ENCODE peak calls at places on chromosome 16, in six cellular contexts. One of them, this sample, is unnamed.

GRCh38 chr16:49158029-49158642 is 123.5 kb downstream of the CBLN1 start:
- DNase-seq in sigmoid colon: no peak
- DNase-seq in GM12878: no peak
- DNase-seq in ovary: no peak
- DNase-seq in transverse colon: peak
- DNase-seq in stomach: no peak
- DNase-seq in this sample: no peak

GRCh38 chr16:75385507-75386152 is 47.7 kb downstream of the CFDP1 start:
- DNase-seq in ovary: no peak
- DNase-seq in stomach: no peak
- DNase-seq in transverse colon: no peak
- DNase-seq in GM12878: peak
- DNase-seq in sigmoid colon: no peak
- DNase-seq in this sample: no peak

GRCh38 chr16:57084257-57084770 is 8.1 kb upstream of the CPNE2 start:
- DNase-seq in transverse colon: peak
- DNase-seq in ovary: peak
- DNase-seq in sigmoid colon: peak
- DNase-seq in stomach: peak
- DNase-seq in GM12878: peak
- DNase-seq in this sample: peak

GRCh38 chr16:12538667-12539081 is 265.0 kb downstream of the CPPED1 start:
- DNase-seq in ovary: no peak
- DNase-seq in sigmoid colon: no peak
- DNase-seq in transverse colon: no peak
- DNase-seq in GM12878: no peak
- DNase-seq in stomach: no peak
- DNase-seq in this sample: no peak

GRCh38 chr16:55499281-55499680 is 9.6 kb upstream of the LPCAT2 start:
- DNase-seq in transverse colon: no peak
- DNase-seq in ovary: no peak
- DNase-seq in sigmoid colon: no peak
- DNase-seq in stomach: no peak
- DNase-seq in GM12878: no peak
- DNase-seq in this sample: no peak

GRCh38 chr16:57566436-57566835 is 24.0 kb downstream of the ADGRG5 start:
- DNase-seq in GM12878: no peak
- DNase-seq in ovary: no peak
- DNase-seq in stomach: no peak
- DNase-seq in transverse colon: no peak
- DNase-seq in sigmoid colon: no peak
- DNase-seq in this sample: no peak

GRCh38 chr16:55933038-55933437 is 57.9 kb upstream of the CES5A start:
- DNase-seq in sigmoid colon: no peak
- DNase-seq in transverse colon: no peak
- DNase-seq in stomach: no peak
- DNase-seq in ovary: no peak
- DNase-seq in GM12878: no peak
- DNase-seq in this sample: no peak

GRCh38 chr16:67542464-67542863 is 13.8 kb downstream of the RIPOR1 start:
- DNase-seq in sigmoid colon: peak
- DNase-seq in GM12878: no peak
- DNase-seq in transverse colon: peak
- DNase-seq in ovary: peak
- DNase-seq in stomach: peak
- DNase-seq in this sample: peak

GRCh38 chr16:6076631-6077030 is 979.0 kb upstream of the EEF2KMT start:
- DNase-seq in ovary: no peak
- DNase-seq in stomach: no peak
- DNase-seq in transverse colon: no peak
- DNase-seq in sigmoid colon: no peak
- DNase-seq in GM12878: no peak
- DNase-seq in this sample: no peak

GRCh38 chr16:88589441-88589840 is 19.2 kb downstream of the ZC3H18 start:
- DNase-seq in transverse colon: no peak
- DNase-seq in ovary: no peak
- DNase-seq in sigmoid colon: no peak
- DNase-seq in stomach: no peak
- DNase-seq in GM12878: no peak
- DNase-seq in this sample: no peak

GRCh38 chr16:11205754-11206459 is 50.1 kb downstream of the SOCS1 start:
- DNase-seq in stomach: peak
- DNase-seq in transverse colon: peak
- DNase-seq in GM12878: no peak
- DNase-seq in ovary: peak
- DNase-seq in sigmoid colon: no peak
- DNase-seq in this sample: no peak

GRCh38 chr16:88383401-88384221 is 852 bp downstream of the ZNF469 start:
- DNase-seq in transverse colon: no peak
- DNase-seq in GM12878: no peak
- DNase-seq in ovary: peak
- DNase-seq in sigmoid colon: peak
- DNase-seq in stomach: peak
- DNase-seq in this sample: peak

GRCh38 chr16:77414752-77415231 is 20.0 kb downstream of the ADAMTS18 start:
- DNase-seq in GM12878: no peak
- DNase-seq in ovary: no peak
- DNase-seq in stomach: no peak
- DNase-seq in transverse colon: no peak
- DNase-seq in sigmoid colon: no peak
- DNase-seq in this sample: no peak

GRCh38 chr16:81734632-81735434 is 44.3 kb upstream of the PLCG2 start:
- DNase-seq in ovary: no peak
- DNase-seq in stomach: no peak
- DNase-seq in GM12878: no peak
- DNase-seq in sigmoid colon: no peak
- DNase-seq in transverse colon: no peak
- DNase-seq in this sample: no peak

GRCh38 chr16:53945996-53946395 is 242.0 kb downstream of the FTO start:
- DNase-seq in transverse colon: no peak
- DNase-seq in GM12878: no peak
- DNase-seq in sigmoid colon: no peak
- DNase-seq in ovary: no peak
- DNase-seq in stomach: no peak
- DNase-seq in this sample: no peak

GRCh38 chr16:31476305-31477219 is 4.6 kb downstream of the TGFB1I1 start:
- DNase-seq in ovary: peak
- DNase-seq in stomach: peak
- DNase-seq in sigmoid colon: peak
- DNase-seq in transverse colon: peak
- DNase-seq in GM12878: no peak
- DNase-seq in this sample: peak

GRCh38 chr16:65015577-65015976 is 106.3 kb downstream of the CDH11 start:
- DNase-seq in GM12878: no peak
- DNase-seq in sigmoid colon: no peak
- DNase-seq in ovary: no peak
- DNase-seq in transverse colon: no peak
- DNase-seq in stomach: no peak
- DNase-seq in this sample: no peak

GRCh38 chr16:50067290-50067853 is 1.6 kb downstream of the HEATR3 start:
- DNase-seq in transverse colon: no peak
- DNase-seq in ovary: peak
- DNase-seq in sigmoid colon: no peak
- DNase-seq in stomach: no peak
- DNase-seq in GM12878: no peak
- DNase-seq in this sample: no peak

GRCh38 chr16:56657555-56658430 is at the start of gene MT1F:
- DNase-seq in GM12878: no peak
- DNase-seq in sigmoid colon: peak
- DNase-seq in stomach: peak
- DNase-seq in ovary: peak
- DNase-seq in transverse colon: peak
- DNase-seq in this sample: peak

GRCh38 chr16:31073823-31074072 is 292 bp downstream of the ZNF668 start:
- DNase-seq in transverse colon: no peak
- DNase-seq in sigmoid colon: no peak
- DNase-seq in ovary: no peak
- DNase-seq in GM12878: peak
- DNase-seq in stomach: no peak
- DNase-seq in this sample: no peak

GRCh38 chr16:30903002-30903401 is 6.6 kb downstream of the CTF1 start:
- DNase-seq in GM12878: no peak
- DNase-seq in ovary: no peak
- DNase-seq in sigmoid colon: no peak
- DNase-seq in stomach: no peak
- DNase-seq in transverse colon: no peak
- DNase-seq in this sample: no peak

GRCh38 chr16:1778200-1779179 is 3.9 kb downstream of the SPSB3 start:
- DNase-seq in sigmoid colon: no peak
- DNase-seq in ovary: peak
- DNase-seq in stomach: no peak
- DNase-seq in GM12878: no peak
- DNase-seq in transverse colon: peak
- DNase-seq in this sample: no peak

GRCh38 chr16:1776991-1777374 is 4.0 kb upstream of the MRPS34 start:
- DNase-seq in GM12878: no peak
- DNase-seq in stomach: no peak
- DNase-seq in transverse colon: no peak
- DNase-seq in ovary: no peak
- DNase-seq in sigmoid colon: no peak
- DNase-seq in this sample: no peak

GRCh38 chr16:1776672-1776955 is 3.7 kb upstream of the MRPS34 start:
- DNase-seq in sigmoid colon: no peak
- DNase-seq in ovary: no peak
- DNase-seq in stomach: no peak
- DNase-seq in transverse colon: peak
- DNase-seq in GM12878: no peak
- DNase-seq in this sample: no peak

GRCh38 chr16:1775846-1776671 is 3.1 kb upstream of the MRPS34 start:
- DNase-seq in transverse colon: peak
- DNase-seq in stomach: no peak
- DNase-seq in ovary: no peak
- DNase-seq in sigmoid colon: no peak
- DNase-seq in GM12878: no peak
- DNase-seq in this sample: no peak

GRCh38 chr16:1777375-1778199 is 4.7 kb upstream of the MRPS34 start:
- DNase-seq in GM12878: no peak
- DNase-seq in transverse colon: no peak
- DNase-seq in sigmoid colon: no peak
- DNase-seq in stomach: no peak
- DNase-seq in ovary: peak
- DNase-seq in this sample: no peak
- TF ChIP-seq POLR2A in GM12878: peak
- TF ChIP-seq POLR2A in transverse colon: no peak
- TF ChIP-seq POLR2A in sigmoid colon: no peak
- TF ChIP-seq POLR2A in stomach: no peak
- TF ChIP-seq POLR2A in ovary: no peak
- TF ChIP-seq POLR2A in this sample: no peak

GRCh38 chr16:15507959-15508336 is 73.6 kb downstream of the BMERB1 start:
- DNase-seq in sigmoid colon: no peak
- DNase-seq in stomach: no peak
- DNase-seq in transverse colon: no peak
- DNase-seq in GM12878: no peak
- DNase-seq in ovary: no peak
- DNase-seq in this sample: no peak

GRCh38 chr16:15507299-15507958 is 73.0 kb downstream of the BMERB1 start:
- DNase-seq in transverse colon: no peak
- DNase-seq in sigmoid colon: no peak
- DNase-seq in stomach: no peak
- DNase-seq in ovary: no peak
- DNase-seq in GM12878: no peak
- DNase-seq in this sample: no peak

GRCh38 chr16:15498427-15499175 is 64.2 kb downstream of the BMERB1 start:
- DNase-seq in sigmoid colon: no peak
- DNase-seq in GM12878: no peak
- DNase-seq in ovary: no peak
- DNase-seq in transverse colon: no peak
- DNase-seq in stomach: no peak
- DNase-seq in this sample: no peak

GRCh38 chr16:15506441-15506840 is 72.1 kb downstream of the BMERB1 start:
- DNase-seq in sigmoid colon: no peak
- DNase-seq in transverse colon: no peak
- DNase-seq in stomach: no peak
- DNase-seq in GM12878: no peak
- DNase-seq in ovary: no peak
- DNase-seq in this sample: no peak

GRCh38 chr16:15502041-15502725 is 67.8 kb downstream of the BMERB1 start:
- DNase-seq in sigmoid colon: no peak
- DNase-seq in stomach: no peak
- DNase-seq in transverse colon: no peak
- DNase-seq in GM12878: no peak
- DNase-seq in ovary: no peak
- DNase-seq in this sample: no peak
- TF ChIP-seq EP300 in sigmoid colon: no peak
- TF ChIP-seq EP300 in stomach: no peak
- TF ChIP-seq EP300 in transverse colon: no peak
- TF ChIP-seq EP300 in GM12878: no peak
- TF ChIP-seq EP300 in ovary: no peak
- TF ChIP-seq EP300 in this sample: no peak

GRCh38 chr16:3022697-3023414 is 886 bp downstream of the HCFC1R1 start:
- DNase-seq in GM12878: no peak
- DNase-seq in stomach: no peak
- DNase-seq in transverse colon: no peak
- DNase-seq in ovary: peak
- DNase-seq in sigmoid colon: no peak
- DNase-seq in this sample: no peak

GRCh38 chr16:3022208-3022696 is 1.5 kb downstream of the HCFC1R1 start:
- DNase-seq in GM12878: no peak
- DNase-seq in stomach: peak
- DNase-seq in ovary: peak
- DNase-seq in sigmoid colon: peak
- DNase-seq in transverse colon: peak
- DNase-seq in this sample: peak

GRCh38 chr16:3021449-3022207 is 1.5 kb downstream of the TNFRSF12A start:
- DNase-seq in transverse colon: peak
- DNase-seq in GM12878: no peak
- DNase-seq in ovary: peak
- DNase-seq in sigmoid colon: peak
- DNase-seq in stomach: peak
- DNase-seq in this sample: peak

GRCh38 chr16:3023669-3024478 is at the start of the genes HCFC1R1 and THOC6:
- DNase-seq in stomach: peak
- DNase-seq in ovary: peak
- DNase-seq in transverse colon: peak
- DNase-seq in sigmoid colon: peak
- DNase-seq in GM12878: peak
- DNase-seq in this sample: peak

DNA sequence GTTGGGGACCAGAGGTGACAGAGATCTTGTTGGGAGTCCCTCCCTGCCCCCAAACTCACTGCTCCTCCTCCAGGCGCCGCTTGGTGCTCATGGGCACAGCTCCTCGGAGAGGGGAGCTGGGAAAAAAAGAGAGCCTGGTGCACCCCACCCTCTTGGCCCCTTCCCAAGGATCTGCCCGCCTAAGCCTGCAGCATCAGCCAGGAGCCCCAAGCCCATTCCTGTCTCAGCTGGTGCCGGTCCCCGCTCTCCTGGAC is 400 bp downstream of the HCFC1R1 start:
- DNase-seq in stomach: no peak
- DNase-seq in GM12878: no peak
- DNase-seq in transverse colon: no peak
- DNase-seq in sigmoid colon: no peak
- DNase-seq in ovary: peak
- DNase-seq in this sample: no peak
- TF ChIP-seq POLR2A in stomach: no peak
- TF ChIP-seq POLR2A in GM12878: no peak
- TF ChIP-seq POLR2A in transverse colon: no peak
- TF ChIP-seq POLR2A in sigmoid colon: no peak
- TF ChIP-seq POLR2A in ovary: no peak
- TF ChIP-seq POLR2A in this sample: no peak

GRCh38 chr16:59733321-59733720 is 999.2 kb upstream of the GOT2 start:
- DNase-seq in transverse colon: no peak
- DNase-seq in GM12878: no peak
- DNase-seq in ovary: no peak
- DNase-seq in stomach: no peak
- DNase-seq in sigmoid colon: no peak
- DNase-seq in this sample: no peak

GRCh38 chr16:59737274-59737673 is 1003.2 kb upstream of the GOT2 start:
- DNase-seq in transverse colon: no peak
- DNase-seq in stomach: no peak
- DNase-seq in sigmoid colon: no peak
- DNase-seq in ovary: no peak
- DNase-seq in GM12878: no peak
- DNase-seq in this sample: no peak
- TF ChIP-seq EP300 in transverse colon: no peak
- TF ChIP-seq EP300 in stomach: no peak
- TF ChIP-seq EP300 in sigmoid colon: no peak
- TF ChIP-seq EP300 in ovary: no peak
- TF ChIP-seq EP300 in GM12878: no peak
- TF ChIP-seq EP300 in this sample: no peak